ENCODE peak calls at places on chromosomes 1 and 21, in six cellular contexts. V, S, G, N, I and C are unnamed samples.

GRCh38 chr1:35674111-35674510 is 32.8 kb upstream of the PSMB2 start:
- DNase-seq in N (no peak), S (no peak), V (no peak), I (no peak), G (no peak), C (no peak)

GRCh38 chr1:22556391-22557104 is 6.7 kb upstream of the EPHA8 start:
- DNase-seq in I (no peak), V (no peak), S (no peak), G (peak; percentile 33), N (no peak), C (no peak)

GRCh38 chr1:3788756-3789420 is 7.4 kb downstream of the LRRC47 start:
- DNase-seq in N (no peak), G (no peak), S (no peak), I (no peak), V (no peak), C (no peak)

GRCh38 chr1:196466656-196467055 is 141.6 kb downstream of the KCNT2 start:
- DNase-seq in G (no peak), S (no peak), I (peak; percentile 56), N (no peak), V (no peak), C (no peak)

GRCh38 chr21:16002872-16003466 is 273.2 kb downstream of the USP25 start:
- DNase-seq in G (no peak), N (no peak), S (no peak), I (peak; percentile 58), V (no peak), C (no peak)

GRCh38 chr21:34644815-34645214 is 24.0 kb upstream of the CLIC6 start:
- DNase-seq in V (peak; percentile 31), S (no peak), G (no peak), I (no peak), N (no peak), C (no peak)

GRCh38 chr1:244970661-244971523 is 106.5 kb upstream of the HNRNPU start:
- DNase-seq in I (peak; percentile 96), N (peak; percentile 84), V (peak; percentile 94), S (peak; percentile 93), G (peak; percentile 93), C (peak; percentile 94)

GRCh38 chr1:20521960-20522861 is 14.3 kb upstream of the MUL1 start:
- DNase-seq in S (peak; percentile 76), I (peak; percentile 96), V (peak; percentile 88), G (peak; percentile 86), N (peak; percentile 28), C (no peak)

GRCh38 chr1:68174173-68175113 is 57.9 kb downstream of the WLS start:
- DNase-seq in I (peak; percentile 85), S (peak; percentile 76), G (peak; percentile 61), N (no peak), V (peak; percentile 75), C (peak; percentile 66)

GRCh38 chr1:182807907-182808306 is 18.3 kb downstream of the NPL start:
- DNase-seq in S (no peak), V (no peak), N (no peak), G (no peak), I (no peak), C (no peak)

GRCh38 chr21:42215942-42216725 is 2.8 kb upstream of the ABCG1 start:
- DNase-seq in I (no peak), V (no peak), G (no peak), N (no peak), S (no peak), C (no peak)

GRCh38 chr21:44057960-44058651 is 46.0 kb downstream of the TRAPPC10 start:
- DNase-seq in S (no peak), G (no peak), I (no peak), V (no peak), N (no peak), C (no peak)

GRCh38 chr21:32351428-32351827 is 41.4 kb downstream of the URB1 start:
- DNase-seq in S (no peak), G (no peak), I (peak; percentile 9), V (no peak), N (no peak), C (no peak)

GRCh38 chr1:91894036-91894761 is 8.2 kb upstream of the TGFBR3 start:
- DNase-seq in G (no peak), I (no peak), S (no peak), N (no peak), V (no peak), C (no peak)

GRCh38 chr1:113185463-113186104 is 112.6 kb downstream of the LRIG2 start:
- DNase-seq in G (no peak), V (no peak), I (no peak), N (no peak), S (no peak), C (no peak)

GRCh38 chr1:168408531-168409242 is 128.0 kb downstream of the TBX19 start:
- DNase-seq in V (no peak), I (peak; percentile 95), N (peak; percentile 42), G (no peak), S (peak; percentile 48), C (no peak)

GRCh38 chr1:207817166-207817565 is 65.3 kb downstream of the CD46 start:
- DNase-seq in N (no peak), V (no peak), I (no peak), G (no peak), S (no peak), C (no peak)

GRCh38 chr1:207814469-207814868 is 62.6 kb downstream of the CD46 start:
- DNase-seq in S (no peak), V (no peak), G (no peak), N (no peak), I (no peak), C (no peak)

GRCh38 chr1:207813946-207814345 is 62.1 kb downstream of the CD46 start:
- DNase-seq in V (no peak), G (no peak), I (no peak), S (no peak), N (no peak), C (no peak)

GRCh38 chr1:207815466-207815865 is 63.6 kb downstream of the CD46 start:
- DNase-seq in G (no peak), N (no peak), S (no peak), V (no peak), I (no peak), C (no peak)

GRCh38 chr1:207815913-207816312 is 64.1 kb downstream of the CD46 start:
- DNase-seq in N (peak; percentile 23), V (no peak), S (no peak), I (peak; percentile 85), G (no peak), C (no peak)
- H3K4me1 ChIP-seq in N (peaks cover 17% of the 10 kb centered on the region), V (peaks cover 88% of the 10 kb centered on the region), S (no peaks in the 10 kb centered on the region), I (peaks cover 33% of the 10 kb centered on the region), G (peaks cover 86% of the 10 kb centered on the region), C (peaks cover 97% of the 10 kb centered on the region)

DNA sequence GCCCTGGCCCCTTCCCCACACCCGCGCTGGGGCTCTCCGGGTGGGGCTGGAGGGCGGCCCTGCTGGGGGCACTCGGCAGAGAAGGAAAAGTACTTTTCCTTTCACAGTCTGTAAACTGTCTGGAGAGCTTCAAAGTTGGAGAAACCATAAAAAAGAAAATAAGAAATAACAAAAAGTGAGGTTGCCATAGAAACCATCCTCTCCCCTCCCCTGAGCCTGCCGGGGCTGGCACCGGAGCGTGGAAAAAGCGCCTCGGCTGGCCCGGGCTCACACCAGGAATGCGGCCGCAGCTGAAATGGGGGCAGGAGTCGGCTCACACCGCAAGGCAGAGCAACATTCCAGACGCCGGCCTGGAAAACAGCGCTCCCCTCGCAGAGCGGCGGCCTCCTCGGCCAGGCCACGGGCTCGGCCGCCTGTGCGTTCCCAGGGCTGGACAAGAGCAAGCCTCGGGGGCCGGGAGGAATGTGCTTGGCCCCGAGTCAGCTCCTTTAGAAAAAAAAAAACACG is 69.2 kb downstream of the MORN1 start:
- DNase-seq in G (peak; percentile 60), V (peak; percentile 60), I (no peak), N (no peak), S (peak; percentile 84), C (peak; percentile 54)
- H3K4me1 ChIP-seq in G (peaks cover 34% of the 10 kb centered on the region), V (peaks cover 21% of the 10 kb centered on the region), I (no peaks in the 10 kb centered on the region), N (peaks cover 3% of the 10 kb centered on the region), S (peaks cover 10% of the 10 kb centered on the region), C (peaks cover 13% of the 10 kb centered on the region)

GRCh38 chr1:156482276-156482675 is 18.3 kb downstream of the MEF2D start:
- DNase-seq in S (no peak), V (no peak), I (no peak), G (no peak), N (no peak), C (no peak)

GRCh38 chr1:156486421-156487344 is 13.9 kb downstream of the MEF2D start:
- DNase-seq in S (no peak), N (no peak), G (no peak), I (no peak), V (peak; percentile 36), C (no peak)

GRCh38 chr1:156485984-156486383 is 14.6 kb downstream of the MEF2D start:
- DNase-seq in G (no peak), I (no peak), S (no peak), V (no peak), N (no peak), C (no peak)

GRCh38 chr1:156483397-156483796 is 17.2 kb downstream of the MEF2D start:
- DNase-seq in S (no peak), N (no peak), G (no peak), I (no peak), V (no peak), C (no peak)

GRCh38 chr1:156484480-156485058 is 16.0 kb downstream of the MEF2D start:
- DNase-seq in V (no peak), G (no peak), N (no peak), I (no peak), S (no peak), C (no peak)
- H3K4me1 ChIP-seq in V (peaks cover 37% of the 10 kb centered on the region), G (peaks cover 48% of the 10 kb centered on the region), N (peaks cover 32% of the 10 kb centered on the region), I (peaks cover 19% of the 10 kb centered on the region), S (peaks cover 24% of the 10 kb centered on the region), C (peaks cover 80% of the 10 kb centered on the region)

GRCh38 chr1:31617218-31617916 is at the start of gene HCRTR1:
- DNase-seq in V (no peak), I (no peak), G (no peak), N (no peak), S (no peak), C (peak; percentile 72)
- H3K4me1 ChIP-seq in V (peaks cover 9% of the 10 kb centered on the region), I (no peaks in the 10 kb centered on the region), G (peaks cover 13% of the 10 kb centered on the region), N (peaks cover 10% of the 10 kb centered on the region), S (no peaks in the 10 kb centered on the region), C (peaks cover 12% of the 10 kb centered on the region)

DNA sequence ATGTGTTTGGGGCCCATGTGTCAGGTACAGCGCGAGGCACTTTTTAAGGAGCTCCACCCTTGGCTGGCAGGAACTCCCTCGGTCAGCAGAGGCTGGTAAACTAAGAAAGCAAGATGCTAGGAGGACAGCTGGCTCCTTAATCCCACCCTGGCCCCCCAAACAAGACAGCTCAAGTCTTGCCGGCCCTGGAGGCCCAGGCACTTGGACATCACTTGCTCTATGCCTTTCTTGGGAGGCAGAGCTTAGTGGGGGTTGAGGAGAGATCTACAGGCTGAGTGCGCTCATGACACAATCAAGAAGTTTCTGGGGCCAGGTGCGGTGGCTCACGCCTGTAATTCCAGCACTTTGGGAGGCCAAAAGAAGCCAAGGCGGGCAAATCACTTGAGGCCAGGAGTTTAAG is 78.1 kb downstream of the CD34 start:
- DNase-seq in N (no peak), G (no peak), S (no peak), V (no peak), I (no peak), C (no peak)
- H3K4me1 ChIP-seq in N (peaks cover 32% of the 10 kb centered on the region), G (peaks cover 32% of the 10 kb centered on the region), S (no peaks in the 10 kb centered on the region), V (peaks cover 65% of the 10 kb centered on the region), I (peaks cover 8% of the 10 kb centered on the region), C (peaks cover 65% of the 10 kb centered on the region)

GRCh38 chr1:16378443-16378842 is 11.4 kb downstream of the SZRD1 start:
- DNase-seq in N (no peak), V (no peak), I (no peak), S (no peak), G (no peak), C (no peak)
- H3K4me1 ChIP-seq in N (peaks cover 20% of the 10 kb centered on the region), V (peaks cover 40% of the 10 kb centered on the region), I (peaks cover 10% of the 10 kb centered on the region), S (no peaks in the 10 kb centered on the region), G (peaks cover 33% of the 10 kb centered on the region), C (peaks cover 61% of the 10 kb centered on the region)

GRCh38 chr1:25031601-25031965 is 101.5 kb upstream of the RUNX3 start:
- DNase-seq in V (no peak), N (peak; percentile 52), S (no peak), I (no peak), G (no peak), C (no peak)
- H3K4me1 ChIP-seq in V (no peaks in the 10 kb centered on the region), N (peaks cover 71% of the 10 kb centered on the region), S (no peaks in the 10 kb centered on the region), I (peaks cover 21% of the 10 kb centered on the region), G (peaks cover 2% of the 10 kb centered on the region), C (peaks cover 43% of the 10 kb centered on the region)